ENCODE peak calls at places on chromosomes 12 and 14, in seven cellular contexts. X is SK-N-MC, G is breast epithelium, P is right lobe of liver, K is RWPE2, E is heart right ventricle, U is GM12878. R is an unnamed sample.

GRCh38 chr14:71322660-71323250 is 415.5 kb downstream of the PCNX1 start:
- DNase-seq in G (no peak), U (peak; percentile 66), E (no peak), K (no peak), X (no peak), P (no peak), R (no peak)

GRCh38 chr14:100868621-100869370 is 34.7 kb downstream of the RTL1 start:
- DNase-seq in X (no peak), G (no peak), P (no peak), K (peak; percentile 43), U (no peak), E (no peak), R (no peak)

GRCh38 chr14:89418976-89419375 is 1.9 kb upstream of the FOXN3 start:
- DNase-seq in P (no peak), G (no peak), U (no peak), X (no peak), K (no peak), E (no peak), R (no peak)

GRCh38 chr12:93297536-93297935 is 80.2 kb upstream of the NUDT4 start:
- DNase-seq in E (no peak), U (no peak), X (no peak), P (no peak), G (no peak), K (no peak), R (no peak)

GRCh38 chr14:105913861-105914260 is 387.5 kb downstream of the TMEM121 start:
- DNase-seq in P (no peak), E (peak; percentile 2), X (no peak), U (no peak), G (no peak), K (peak; percentile 16), R (no peak)

GRCh38 chr14:41875113-41875512 is 268.4 kb downstream of the LRFN5 start:
- DNase-seq in X (no peak), E (no peak), K (no peak), P (no peak), U (no peak), G (no peak), R (no peak)

GRCh38 chr12:62269464-62270228 is 9.4 kb downstream of the USP15 start:
- DNase-seq in U (no peak), K (no peak), X (no peak), G (no peak), E (no peak), P (no peak), R (no peak)

GRCh38 chr14:104014764-104015163 is 70.7 kb upstream of the ASPG start:
- DNase-seq in U (no peak), G (no peak), P (no peak), E (no peak), K (no peak), X (no peak), R (no peak)

GRCh38 chr12:180445-180844 is 33.5 kb downstream of the SLC6A12 start:
- DNase-seq in K (no peak), P (no peak), U (peak; percentile 25), G (no peak), X (no peak), E (no peak), R (no peak)

GRCh38 chr12:53948650-53949593 is 5.8 kb upstream of the HOXC12 start:
- DNase-seq in X (no peak), E (no peak), G (no peak), U (no peak), P (no peak), K (no peak), R (no peak)

GRCh38 chr12:25990495-25990894 is 32.0 kb downstream of the RASSF8 start:
- DNase-seq in K (no peak), U (no peak), P (no peak), G (no peak), E (no peak), X (no peak), R (no peak)

GRCh38 chr12:118874698-118875548 is 106.4 kb upstream of the SRRM4 start:
- DNase-seq in E (no peak), X (no peak), K (no peak), U (no peak), G (no peak), P (no peak), R (no peak)

GRCh38 chr12:13093191-13093849 is 10.1 kb downstream of the GSG1 start:
- DNase-seq in K (no peak), E (no peak), X (no peak), G (no peak), P (no peak), U (no peak), R (no peak)

DNA sequence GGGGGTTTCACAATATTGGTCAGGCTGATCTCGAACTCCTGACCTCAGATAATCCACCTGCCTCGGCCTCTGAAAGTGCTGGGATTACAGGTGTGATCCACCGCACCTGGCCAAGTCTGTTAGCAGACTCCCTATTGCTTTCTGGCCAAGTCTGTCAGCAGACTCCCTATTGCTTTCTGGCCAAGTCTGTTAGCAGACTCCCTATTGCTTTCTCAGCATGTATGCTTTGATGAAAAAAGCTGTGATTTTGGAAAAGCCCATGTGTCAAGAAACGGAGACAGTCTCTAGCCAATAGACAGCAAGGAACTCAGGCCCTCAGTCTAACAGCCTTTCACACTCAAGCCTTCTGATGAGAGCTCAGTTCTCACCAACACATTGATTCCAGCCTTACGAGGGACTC is 158.8 kb upstream of the KRR1 start:
- DNase-seq in X (no peak), U (no peak), E (no peak), K (no peak), P (no peak), G (no peak), R (no peak)
- H3K27ac ChIP-seq in X (no peak overlapping the region), U (no peak overlapping the region), E (no peak overlapping the region), K (no peak overlapping the region), P (no peak overlapping the region), G (no peak overlapping the region), R (no peak overlapping the region)

DNA sequence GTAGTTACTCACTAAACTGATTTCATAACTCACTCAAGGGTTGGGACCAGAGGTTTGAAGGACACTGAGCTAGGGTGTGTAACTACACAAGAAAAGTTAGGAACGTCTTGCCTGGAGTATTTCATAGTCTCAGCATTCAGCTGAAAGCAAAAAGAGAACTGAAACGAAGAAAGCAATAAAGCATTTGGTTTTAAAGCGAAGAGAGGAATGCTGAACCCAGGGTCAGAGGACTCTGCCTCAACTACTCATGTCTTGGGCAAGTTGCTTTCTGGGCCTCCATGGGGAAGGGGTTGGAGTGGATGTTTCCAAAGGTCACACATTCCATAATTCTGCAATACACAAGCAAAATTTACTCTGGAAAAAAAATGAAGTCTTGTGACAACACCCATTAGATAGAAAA is 1.4 kb downstream of the GNS start:
- DNase-seq in X (no peak), K (no peak), G (no peak), P (no peak), U (no peak), E (no peak), R (no peak)
- H3K27ac ChIP-seq in X (no peak overlapping the region), K (no peak overlapping the region), G (no peak overlapping the region), P (no peak overlapping the region), U (peak overlapping the region; percentile 38), E (no peak overlapping the region), R (peak overlapping the region; percentile 35)

GRCh38 chr12:71160585-71160984 is 2.8 kb upstream of the TSPAN8 start:
- DNase-seq in U (no peak), P (no peak), K (no peak), E (no peak), X (no peak), G (no peak), R (peak; percentile 3)
- H3K27ac ChIP-seq in U (no peak overlapping the region), P (no peak overlapping the region), K (no peak overlapping the region), E (no peak overlapping the region), X (no peak overlapping the region), G (no peak overlapping the region), R (no peak overlapping the region)

DNA sequence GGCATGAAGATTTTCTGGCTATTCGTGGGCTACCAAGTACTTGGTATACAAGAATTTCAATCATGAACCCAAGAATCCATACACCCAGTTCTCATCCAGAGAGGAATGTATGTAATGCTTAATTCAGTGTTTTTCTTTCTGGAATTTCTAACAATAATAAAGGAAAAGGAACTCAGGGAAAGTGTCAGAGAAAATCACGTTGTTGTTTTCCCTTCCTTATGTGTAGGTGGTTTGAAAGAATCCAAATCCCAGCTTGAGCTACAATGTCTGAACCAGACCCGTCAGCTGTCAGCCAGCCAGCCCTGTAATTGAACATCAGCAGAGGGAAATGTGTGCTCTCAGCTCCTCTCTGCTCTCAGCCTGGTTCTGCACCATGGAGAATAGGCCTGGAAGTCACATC is 126.5 kb downstream of the TMEM30B start:
- DNase-seq in P (no peak), K (no peak), X (no peak), G (no peak), U (no peak), E (no peak), R (no peak)
- H3K27ac ChIP-seq in P (no peak overlapping the region), K (no peak overlapping the region), X (no peak overlapping the region), G (peak overlapping the region; percentile 54), U (no peak overlapping the region), E (no peak overlapping the region), R (peak overlapping the region; percentile 67)

GRCh38 chr12:109885616-109886015 is 5.3 kb upstream of the GLTP start:
- DNase-seq in K (no peak), X (no peak), G (no peak), P (no peak), E (no peak), U (no peak), R (no peak)

GRCh38 chr12:109892165-109892715 is 7.8 kb upstream of the TCHP start:
- DNase-seq in K (no peak), G (no peak), E (no peak), X (no peak), U (no peak), P (no peak), R (no peak)

GRCh38 chr12:109890620-109891019 is 9.5 kb upstream of the TCHP start:
- DNase-seq in E (no peak), K (no peak), P (no peak), G (no peak), X (no peak), U (no peak), R (no peak)

GRCh38 chr12:109892748-109893147 is 7.3 kb upstream of the TCHP start:
- DNase-seq in U (peak; percentile 72), P (no peak), E (no peak), G (no peak), K (no peak), X (no peak), R (no peak)

GRCh38 chr12:109888179-109889020 is 8.1 kb upstream of the GLTP start:
- DNase-seq in E (no peak), G (no peak), P (no peak), K (no peak), U (peak; percentile 45), X (no peak), R (peak; percentile 92)
- H3K27ac ChIP-seq in E (peak overlapping the region; percentile 52), G (no peak overlapping the region), P (no peak overlapping the region), K (peak overlapping the region; percentile 97), U (peak overlapping the region; percentile 86), X (no peak overlapping the region), R (peak overlapping the region; percentile 99)

GRCh38 chr12:57487055-57487596 is 742 bp upstream of the MARS1 start:
- DNase-seq in K (no peak), X (no peak), E (no peak), G (no peak), U (no peak), P (no peak), R (no peak)
- H3K27ac ChIP-seq in K (no peak overlapping the region), X (peak overlapping the region; percentile 57), E (peak overlapping the region; percentile 36), G (no peak overlapping the region), U (no peak overlapping the region), P (no peak overlapping the region), R (no peak overlapping the region)

R was measured in epithelial cell of prostate.